ENCODE peak calls at places on chromosomes 4 and X, in ten cellular contexts. X is colonic mucosa, L is cardiac fibroblast, D is AG10803, S is OCI-LY7, F is AG09309, N is endodermal cell, T is GM23338, H is A549, Q is body of pancreas. V is an unnamed sample.

GRCh38 chrX:24146283-24146865 is 3.2 kb upstream of the ZFX start:
- DNase-seq in X (no peak), L (no peak), D (peak; percentile 42), S (no peak), F (no peak), N (no peak), T (no peak), H (peak; percentile 52), Q (no peak), V (peak; percentile 38)

GRCh38 chrX:40402771-40403533 is 177.8 kb upstream of the ATP6AP2 start:
- DNase-seq in X (peak; percentile 20), L (peak; percentile 28), D (peak; percentile 57), S (no peak), F (peak; percentile 1), N (peak; percentile 55), T (no peak), H (peak; percentile 77), Q (peak; percentile 33), V (peak; percentile 34)

GRCh38 chrX:70033348-70033747 is 16.4 kb downstream of the AWAT2 start:
- DNase-seq in X (peak; percentile 20), L (peak; percentile 51), D (peak; percentile 16), S (peak; percentile 39), F (no peak), N (peak; percentile 86), T (peak; percentile 76), H (peak; percentile 40), Q (no peak), V (peak; percentile 12)

GRCh38 chr4:41369680-41370079 is 113.0 kb downstream of the UCHL1 start:
- DNase-seq in X (no peak), L (peak; percentile 36), D (no peak), S (no peak), F (no peak), N (no peak), T (no peak), H (no peak), Q (peak; percentile 44), V (no peak)

GRCh38 chr4:30461218-30461617 is 259.0 kb upstream of the PCDH7 start:
- DNase-seq in X (no peak), L (no peak), D (no peak), S (no peak), F (no peak), N (peak; percentile 57), T (peak; percentile 59), H (no peak), Q (no peak), V (no peak)

GRCh38 chrX:78997870-78998558 is 52.8 kb downstream of the P2RY10 start:
- DNase-seq in X (no peak), L (no peak), D (no peak), S (peak; percentile 73), F (no peak), N (peak; percentile 41), T (peak; percentile 0), H (no peak), Q (no peak), V (no peak)

GRCh38 chr4:75598390-75598789 is 31.9 kb downstream of the CDKL2 start:
- DNase-seq in X (no peak), L (peak; percentile 44), D (peak; percentile 29), S (no peak), F (peak; percentile 31), N (no peak), T (peak; percentile 10), H (no peak), Q (no peak), V (peak; percentile 55)

GRCh38 chr4:2935762-2936743 is 27.2 kb downstream of the NOP14 start:
- DNase-seq in X (no peak), L (no peak), D (no peak), S (peak; percentile 26), F (no peak), N (peak; percentile 42), T (no peak), H (peak; percentile 40), Q (no peak), V (peak; percentile 22)

GRCh38 chr4:30945586-30945985 is 225.4 kb downstream of the PCDH7 start:
- DNase-seq in X (no peak), L (peak; percentile 28), D (no peak), S (no peak), F (no peak), N (peak; percentile 51), T (peak; percentile 23), H (no peak), Q (peak; percentile 8), V (no peak)

GRCh38 chrX:139766545-139766983 is 58.6 kb upstream of the MCF2 start:
- DNase-seq in X (no peak), L (no peak), D (no peak), S (no peak), F (no peak), N (no peak), T (no peak), H (no peak), Q (no peak), V (no peak)

GRCh38 chr4:56240554-56241190 is 146.6 kb downstream of the AASDH start:
- DNase-seq in X (peak; percentile 48), L (peak; percentile 21), D (no peak), S (no peak), F (no peak), N (no peak), T (no peak), H (no peak), Q (no peak), V (peak; percentile 4)

GRCh38 chr4:182748949-182749348 is 168.2 kb downstream of the DCTD start:
- DNase-seq in X (no peak), L (no peak), D (no peak), S (no peak), F (no peak), N (no peak), T (no peak), H (no peak), Q (no peak), V (no peak)

GRCh38 chrX:136851526-136851925 is 29.0 kb downstream of the RBMX start:
- DNase-seq in X (no peak), L (no peak), D (no peak), S (no peak), F (no peak), N (no peak), T (no peak), H (no peak), Q (no peak), V (no peak)

GRCh38 chr4:102514298-102514964 is 13.3 kb downstream of the NFKB1 start:
- DNase-seq in X (no peak), L (no peak), D (no peak), S (no peak), F (no peak), N (no peak), T (no peak), H (no peak), Q (no peak), V (no peak)

DNA sequence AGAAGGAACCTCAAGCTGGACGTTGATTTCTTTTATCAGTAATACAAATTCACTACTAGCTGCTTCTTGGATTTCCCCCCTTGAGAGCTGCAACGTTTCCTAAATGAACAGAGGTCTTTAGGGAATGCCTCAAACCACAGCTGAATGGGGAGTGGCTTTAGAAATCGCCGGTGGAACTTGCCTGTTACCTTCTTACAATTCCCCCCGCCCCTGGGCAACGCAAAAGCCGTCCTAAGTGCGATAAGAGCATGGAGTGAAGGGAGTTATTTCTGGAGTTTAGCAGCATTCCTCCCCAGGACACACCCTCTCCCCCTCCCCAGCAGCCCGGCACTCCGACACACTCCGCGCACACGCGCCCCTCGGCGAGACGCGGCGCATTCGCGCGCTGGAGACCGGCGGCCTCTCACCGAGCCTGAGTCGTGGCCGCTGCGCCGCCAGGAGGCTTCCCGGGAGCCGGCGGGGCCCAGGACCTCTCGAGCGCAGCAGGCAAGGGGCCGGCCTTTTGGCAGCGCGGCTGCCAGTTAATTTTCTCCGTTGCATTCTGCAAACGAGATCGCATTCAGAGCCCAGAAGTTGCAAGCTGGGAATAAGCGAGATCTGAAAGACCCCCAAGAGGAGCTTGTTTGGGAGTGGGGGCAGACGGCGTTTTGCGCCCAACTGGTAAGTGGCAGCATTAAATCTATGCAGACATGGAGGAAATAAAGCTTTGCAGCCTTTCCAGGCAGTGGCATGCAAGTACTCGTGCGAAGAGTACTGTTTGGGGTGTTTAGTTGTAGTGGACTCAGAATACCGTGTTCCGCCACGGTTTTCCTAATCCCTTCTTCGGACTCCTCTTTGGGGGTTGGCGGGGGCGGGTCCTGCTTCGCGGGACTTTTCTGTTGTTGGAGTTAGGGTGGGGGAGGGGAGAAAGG is 134.6 kb downstream of the PALLD start:
- DNase-seq in X (peak; percentile 70), L (peak; percentile 70), D (peak; percentile 49), S (no peak), F (no peak), N (peak; percentile 90), T (peak; percentile 87), H (peak; percentile 73), Q (peak; percentile 47), V (peak; percentile 90)
- H3K4me3 ChIP-seq in X (peak overlapping the region; percentile 51), L (peak overlapping the region; percentile 61), D (peak overlapping the region; percentile 68), S (no peak overlapping the region), F (peak overlapping the region; percentile 44), N (peak overlapping the region; percentile 85), T (peak overlapping the region; percentile 90), H (peak overlapping the region; percentile 58), Q (peak overlapping the region; percentile 28), V (peak overlapping the region; percentile 85)

GRCh38 chrX:10235851-10236250 is 79.1 kb downstream of the CLCN4 start:
- DNase-seq in X (no peak), L (peak; percentile 74), D (peak; percentile 79), S (no peak), F (peak; percentile 80), N (no peak), T (no peak), H (no peak), Q (no peak), V (peak; percentile 87)
- TF ChIP-seq CTCF in X (no peak), L (no peak), D (no peak), S (no peak), F (no peak), N (no peak), T (no peak), H (no peak), Q (no peak), V (no peak)

DNA sequence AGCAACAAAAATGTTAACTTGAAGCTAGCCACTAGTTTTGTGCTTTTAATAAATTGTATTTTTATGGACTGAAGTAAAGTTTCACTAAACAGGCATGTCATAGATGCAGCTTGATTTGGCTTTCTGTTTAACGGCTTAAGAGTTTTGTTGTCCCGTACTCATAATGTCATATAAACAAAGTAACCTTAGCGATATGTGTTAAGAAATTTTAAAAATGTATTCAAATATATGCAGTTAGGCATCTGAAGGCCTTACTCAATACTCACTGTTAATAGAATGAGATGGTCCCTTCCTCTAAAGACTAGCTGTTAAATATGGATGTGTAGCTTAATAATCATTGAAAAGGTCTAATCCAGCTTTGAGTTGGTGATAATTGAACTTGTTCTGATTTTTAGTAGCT is 1.0 kb upstream of the SCLT1 start:
- DNase-seq in X (no peak), L (no peak), D (no peak), S (no peak), F (no peak), N (no peak), T (no peak), H (no peak), Q (no peak), V (peak; percentile 7)
- H3K4me3 ChIP-seq in X (no peak overlapping the region), L (no peak overlapping the region), D (no peak overlapping the region), S (peak overlapping the region; percentile 88), F (no peak overlapping the region), N (peak overlapping the region; percentile 93), T (no peak overlapping the region), H (no peak overlapping the region), Q (no peak overlapping the region), V (no peak overlapping the region)

DNA sequence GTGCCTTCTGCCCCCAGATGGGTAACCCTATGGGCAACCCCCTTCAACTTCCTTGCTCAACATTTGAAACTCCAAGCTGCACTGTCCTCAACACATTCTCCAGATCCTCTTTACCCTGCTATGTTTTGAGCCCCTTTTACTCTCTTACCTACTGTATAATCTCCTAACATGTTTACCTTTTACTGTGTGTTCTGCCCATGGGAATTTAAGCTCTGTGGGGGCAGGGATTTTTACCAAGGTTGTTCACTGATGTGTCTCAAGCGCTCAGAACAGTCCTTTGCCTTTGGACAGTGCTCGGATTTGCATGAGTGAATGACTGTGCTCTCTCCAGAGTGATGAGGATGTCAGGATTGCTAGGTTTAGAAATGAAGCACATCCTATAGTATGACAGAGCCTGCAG is 53.2 kb downstream of the SORBS2 start:
- DNase-seq in X (no peak), L (no peak), D (no peak), S (no peak), F (no peak), N (no peak), T (no peak), H (no peak), Q (no peak), V (no peak)
- TF ChIP-seq CTCF in X (no peak), L (no peak), D (no peak), S (no peak), F (no peak), N (no peak), T (no peak), H (no peak), Q (no peak), V (no peak)